ENCODE peak calls at places on chromosome 10, in nine cellular contexts. F is astrocyte; T is PC-3; O is left lung; Q is hypothalamus; C is left lobe of liver; N is nephron progenitor cell; R is CD4-positive, alpha-beta memory T cell; Z is anterior cingulate cortex. L is an unnamed sample.
A peak's percentile ranks its signal among the peaks of the same experiment; 100 is the strongest.

GRCh38 chr10:47348138-47348651 is at the start of gene RBP3:
- DNase-seq in O (no peak), T (no peak), N (no peak), Q (no peak), F (no peak), R (no peak), Z (no peak), C (no peak), L (no peak)

GRCh38 chr10:126014309-126014708 is 117.9 kb downstream of the FANK1 start:
- DNase-seq in T (peak; percentile 51), O (no peak), Q (no peak), C (no peak), Z (no peak), N (no peak), R (no peak), F (peak; percentile 91), L (no peak)

GRCh38 chr10:119658274-119658673 is 7.1 kb downstream of the BAG3 start:
- DNase-seq in F (peak; percentile 89), O (peak; percentile 89), R (no peak), Z (peak; percentile 49), C (peak; percentile 84), Q (no peak), N (peak; percentile 42), T (peak; percentile 91), L (peak; percentile 50)

GRCh38 chr10:104045151-104046089 is 40.3 kb downstream of the COL17A1 start:
- DNase-seq in R (no peak), Z (peak; percentile 30), Q (no peak), T (peak; percentile 80), O (peak; percentile 57), N (peak; percentile 56), F (peak; percentile 44), C (peak; percentile 56), L (no peak)

GRCh38 chr10:110312206-110312605 is 7.5 kb upstream of the SMNDC1 start:
- DNase-seq in F (no peak), T (no peak), O (no peak), Q (no peak), Z (no peak), R (no peak), C (no peak), N (no peak), L (no peak)

GRCh38 chr10:114753126-114753525 is 68.5 kb upstream of the FHIP2A start:
- DNase-seq in Q (no peak), R (no peak), Z (no peak), O (no peak), T (peak; percentile 66), F (peak; percentile 69), C (no peak), N (no peak), L (no peak)

GRCh38 chr10:133198206-133198605 is 31.8 kb upstream of the UTF1 start:
- DNase-seq in Z (no peak), C (no peak), T (no peak), F (no peak), Q (no peak), R (no peak), O (no peak), N (no peak), L (no peak)

GRCh38 chr10:126904807-126905686 is at the start of gene DOCK1:
- DNase-seq in N (peak; percentile 74), C (peak; percentile 69), F (peak; percentile 55), T (peak; percentile 69), R (no peak), Q (no peak), O (peak; percentile 71), Z (peak; percentile 33), L (peak; percentile 52)

GRCh38 chr10:32379314-32379949 is 32.5 kb upstream of the EPC1 start:
- DNase-seq in Q (no peak), T (peak; percentile 93), Z (peak; percentile 37), N (peak; percentile 13), F (peak; percentile 74), C (no peak), O (no peak), R (peak; percentile 64), L (no peak)

GRCh38 chr10:96570512-96570911 is 16.3 kb downstream of the TM9SF3 start:
- DNase-seq in C (no peak), T (no peak), Q (no peak), R (no peak), F (no peak), Z (no peak), O (no peak), N (no peak), L (no peak)

GRCh38 chr10:14707441-14707840 is 67.3 kb downstream of the FAM107B start:
- DNase-seq in R (no peak), T (no peak), Q (no peak), O (no peak), N (no peak), F (no peak), Z (no peak), C (no peak), L (no peak)

GRCh38 chr10:26334932-26335573 is 103.1 kb upstream of the APBB1IP start:
- DNase-seq in O (peak; percentile 51), C (peak; percentile 58), Q (no peak), Z (peak; percentile 7), R (peak; percentile 66), T (peak; percentile 62), N (peak; percentile 53), F (peak; percentile 19), L (peak; percentile 9)

GRCh38 chr10:113313048-113313611 is 239.7 kb upstream of the HABP2 start:
- DNase-seq in T (no peak), Q (no peak), O (no peak), R (no peak), Z (no peak), C (no peak), F (no peak), N (no peak), L (no peak)

GRCh38 chr10:88064608-88065383 is 201.4 kb downstream of the PTEN start:
- DNase-seq in R (peak; percentile 77), T (no peak), Z (no peak), F (no peak), O (peak; percentile 49), N (no peak), Q (no peak), C (peak; percentile 91), L (no peak)

GRCh38 chr10:127996586-127996985 is 89.7 kb downstream of the PTPRE start:
- DNase-seq in T (no peak), R (no peak), Q (no peak), C (no peak), Z (no peak), O (peak; percentile 36), N (no peak), F (no peak), L (no peak)

GRCh38 chr10:61761825-61762217 is 99.1 kb downstream of the CABCOCO1 start:
- DNase-seq in R (no peak), F (no peak), N (no peak), Z (no peak), Q (no peak), O (no peak), C (no peak), T (peak; percentile 94), L (no peak)

GRCh38 chr10:105681051-105681450 is 1040.0 kb downstream of the SORCS3 start:
- DNase-seq in T (peak; percentile 8), Q (no peak), N (no peak), Z (no peak), O (no peak), C (no peak), R (no peak), F (peak; percentile 13), L (no peak)

GRCh38 chr10:72026251-72026650 is 62.1 kb downstream of the CHST3 start:
- DNase-seq in C (no peak), R (no peak), T (no peak), Q (no peak), N (no peak), O (no peak), Z (no peak), F (no peak), L (no peak)

GRCh38 chr10:49508249-49508648 is 30.7 kb downstream of the ERCC6 start:
- DNase-seq in O (no peak), C (no peak), T (no peak), Z (no peak), Q (no peak), N (no peak), F (no peak), R (peak; percentile 63), L (no peak)

GRCh38 chr10:13139671-13140070 is 21.7 kb upstream of the MCM10 start:
- DNase-seq in Z (no peak), R (no peak), C (no peak), F (no peak), N (no peak), O (no peak), T (no peak), Q (no peak), L (no peak)

GRCh38 chr10:118983263-118983662 is 46.3 kb upstream of the NANOS1 start:
- DNase-seq in T (no peak), R (no peak), Q (no peak), Z (no peak), C (no peak), F (peak; percentile 7), O (no peak), N (no peak), L (no peak)

GRCh38 chr10:70656489-70656888 is 15.8 kb upstream of the ADAMTS14 start:
- DNase-seq in T (peak; percentile 100), N (no peak), F (peak; percentile 100), O (peak; percentile 64), R (no peak), Q (no peak), C (no peak), Z (no peak), L (no peak)

L was measured in C1 segment of cervical spinal cord.